ENCODE peak calls at places on chromosomes 5 and 9, in five cellular contexts. One of them, this sample, is unnamed.

GRCh38 chr9:136584401-136585328 is 38.8 kb upstream of the NOTCH1 start:
- ATAC-seq in HepG2: no peak
- ATAC-seq in K562: no peak
- ATAC-seq in upper lobe of left lung: no peak
- ATAC-seq in A549: peak; percentile 43
- ATAC-seq in this sample: peak; percentile 55

GRCh38 chr5:170105643-170106611 is at the start of gene FOXI1:
- ATAC-seq in HepG2: no peak
- ATAC-seq in A549: no peak
- ATAC-seq in K562: peak; percentile 49
- ATAC-seq in upper lobe of left lung: peak; percentile 28
- ATAC-seq in this sample: no peak

GRCh38 chr5:180085837-180086236 is 14.3 kb upstream of the RNF130 start:
- ATAC-seq in K562: no peak
- ATAC-seq in HepG2: no peak
- ATAC-seq in A549: no peak
- ATAC-seq in upper lobe of left lung: no peak
- ATAC-seq in this sample: no peak

GRCh38 chr9:98158071-98158791 is 34.2 kb downstream of the CORO2A start:
- ATAC-seq in K562: no peak
- ATAC-seq in upper lobe of left lung: peak; percentile 73
- ATAC-seq in A549: peak; percentile 95
- ATAC-seq in HepG2: peak; percentile 98
- ATAC-seq in this sample: no peak

GRCh38 chr5:149838881-149839739 is 105.5 kb downstream of the PDE6A start:
- ATAC-seq in K562: no peak
- ATAC-seq in A549: peak; percentile 52
- ATAC-seq in upper lobe of left lung: no peak
- ATAC-seq in HepG2: no peak
- ATAC-seq in this sample: no peak

GRCh38 chr9:112003538-112003937 is 106.9 kb downstream of the UGCG start:
- ATAC-seq in K562: no peak
- ATAC-seq in A549: no peak
- ATAC-seq in HepG2: no peak
- ATAC-seq in upper lobe of left lung: no peak
- ATAC-seq in this sample: no peak

GRCh38 chr9:115952667-115953316 is 200.8 kb upstream of the PAPPA start:
- ATAC-seq in K562: no peak
- ATAC-seq in A549: peak; percentile 90
- ATAC-seq in HepG2: no peak
- ATAC-seq in upper lobe of left lung: no peak
- ATAC-seq in this sample: no peak

GRCh38 chr5:93721045-93721444 is 20.4 kb downstream of the POU5F2 start:
- ATAC-seq in HepG2: no peak
- ATAC-seq in upper lobe of left lung: no peak
- ATAC-seq in A549: no peak
- ATAC-seq in K562: no peak
- ATAC-seq in this sample: no peak

DNA sequence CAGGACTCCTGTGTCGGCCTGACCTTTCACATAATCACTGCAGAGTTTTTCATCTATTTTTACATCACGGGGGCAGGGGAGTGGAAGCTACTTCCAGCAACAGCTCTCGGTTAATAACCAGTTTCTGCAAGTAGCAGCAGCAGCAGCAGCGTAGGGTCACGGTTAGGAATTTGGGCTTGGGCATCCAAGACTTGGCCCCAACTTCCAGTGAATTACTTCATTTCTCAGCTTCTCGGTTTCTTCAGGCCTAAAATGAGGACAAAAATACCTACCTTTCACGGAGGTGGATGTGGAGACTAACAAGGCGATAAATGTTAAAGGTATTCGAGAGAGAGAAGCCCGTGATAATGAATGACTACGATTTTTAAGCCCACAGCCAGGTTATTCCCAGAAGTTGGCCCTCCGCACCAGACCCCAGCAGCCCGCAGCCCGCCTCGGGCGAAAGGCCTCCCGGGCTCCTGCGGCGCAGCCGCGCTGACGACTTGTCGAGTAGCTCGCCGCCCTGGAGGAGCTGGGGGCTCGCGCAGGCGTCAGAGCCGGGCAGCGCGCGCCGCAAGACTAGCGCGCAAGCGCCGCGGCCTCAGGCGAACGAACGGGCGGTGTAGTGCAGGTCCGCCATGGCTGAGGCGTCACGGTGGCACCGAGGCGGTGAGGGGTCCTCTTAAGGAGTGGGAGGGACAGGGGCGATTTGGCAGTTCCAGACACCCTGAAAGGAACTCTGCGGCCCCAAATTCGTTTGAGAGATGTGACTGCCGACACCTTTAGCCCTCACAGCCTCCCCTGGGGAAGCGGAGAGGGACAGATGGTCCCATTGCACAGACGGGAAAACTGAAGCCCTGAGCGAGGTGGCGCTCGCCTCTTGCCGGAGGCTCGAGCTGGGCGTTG is at the start of gene PKD2L2:
- ATAC-seq in A549: peak; percentile 98
- ATAC-seq in K562: peak; percentile 99
- ATAC-seq in upper lobe of left lung: peak; percentile 96
- ATAC-seq in HepG2: no peak
- ATAC-seq in this sample: peak; percentile 95
- TF ChIP-seq POLR2A in A549: peak; percentile 61
- TF ChIP-seq POLR2A in K562: peak; percentile 93
- TF ChIP-seq POLR2A in upper lobe of left lung: peak; percentile 44
- TF ChIP-seq POLR2A in HepG2: no peak
- TF ChIP-seq POLR2A in this sample: peak; percentile 51

GRCh38 chr9:89674667-89675402 is 70.0 kb downstream of the GADD45G start:
- ATAC-seq in A549: no peak
- ATAC-seq in HepG2: peak; percentile 58
- ATAC-seq in K562: no peak
- ATAC-seq in upper lobe of left lung: no peak
- ATAC-seq in this sample: peak; percentile 64

GRCh38 chr9:89675403-89675771 is 70.6 kb downstream of the GADD45G start:
- ATAC-seq in A549: no peak
- ATAC-seq in K562: no peak
- ATAC-seq in HepG2: no peak
- ATAC-seq in upper lobe of left lung: no peak
- ATAC-seq in this sample: peak; percentile 39

GRCh38 chr9:89678394-89679005 is 73.7 kb downstream of the GADD45G start:
- ATAC-seq in A549: no peak
- ATAC-seq in HepG2: no peak
- ATAC-seq in K562: no peak
- ATAC-seq in upper lobe of left lung: no peak
- ATAC-seq in this sample: no peak

GRCh38 chr9:89677696-89678393 is 73.0 kb downstream of the GADD45G start:
- ATAC-seq in HepG2: no peak
- ATAC-seq in A549: no peak
- ATAC-seq in K562: no peak
- ATAC-seq in upper lobe of left lung: no peak
- ATAC-seq in this sample: no peak

DNA sequence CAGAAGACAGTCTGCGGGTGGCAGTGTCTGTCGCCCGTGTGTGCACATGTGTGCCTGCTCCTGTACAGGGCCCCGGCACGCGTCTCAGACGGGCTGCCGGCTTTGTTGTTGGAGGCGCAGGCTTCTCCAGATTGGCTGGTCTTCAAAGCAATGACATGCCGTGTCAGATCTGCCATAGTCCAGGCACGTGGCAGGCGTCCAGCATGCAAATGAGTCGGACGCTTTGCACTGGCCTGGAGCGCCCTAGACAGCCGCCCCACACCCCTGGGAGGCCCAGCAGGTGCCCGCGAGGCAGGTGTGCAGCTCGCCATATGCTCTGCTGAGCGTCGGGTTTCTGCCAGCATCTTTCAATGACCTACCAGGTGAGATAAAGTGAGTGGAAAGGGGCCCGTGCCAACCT is 71.5 kb downstream of the GADD45G start:
- ATAC-seq in A549: no peak
- ATAC-seq in upper lobe of left lung: peak; percentile 82
- ATAC-seq in HepG2: no peak
- ATAC-seq in K562: no peak
- ATAC-seq in this sample: no peak
- TF ChIP-seq EP300 in A549: no peak
- TF ChIP-seq EP300 in upper lobe of left lung: no peak
- TF ChIP-seq EP300 in HepG2: no peak
- TF ChIP-seq EP300 in K562: no peak
- TF ChIP-seq EP300 in this sample: no peak

DNA sequence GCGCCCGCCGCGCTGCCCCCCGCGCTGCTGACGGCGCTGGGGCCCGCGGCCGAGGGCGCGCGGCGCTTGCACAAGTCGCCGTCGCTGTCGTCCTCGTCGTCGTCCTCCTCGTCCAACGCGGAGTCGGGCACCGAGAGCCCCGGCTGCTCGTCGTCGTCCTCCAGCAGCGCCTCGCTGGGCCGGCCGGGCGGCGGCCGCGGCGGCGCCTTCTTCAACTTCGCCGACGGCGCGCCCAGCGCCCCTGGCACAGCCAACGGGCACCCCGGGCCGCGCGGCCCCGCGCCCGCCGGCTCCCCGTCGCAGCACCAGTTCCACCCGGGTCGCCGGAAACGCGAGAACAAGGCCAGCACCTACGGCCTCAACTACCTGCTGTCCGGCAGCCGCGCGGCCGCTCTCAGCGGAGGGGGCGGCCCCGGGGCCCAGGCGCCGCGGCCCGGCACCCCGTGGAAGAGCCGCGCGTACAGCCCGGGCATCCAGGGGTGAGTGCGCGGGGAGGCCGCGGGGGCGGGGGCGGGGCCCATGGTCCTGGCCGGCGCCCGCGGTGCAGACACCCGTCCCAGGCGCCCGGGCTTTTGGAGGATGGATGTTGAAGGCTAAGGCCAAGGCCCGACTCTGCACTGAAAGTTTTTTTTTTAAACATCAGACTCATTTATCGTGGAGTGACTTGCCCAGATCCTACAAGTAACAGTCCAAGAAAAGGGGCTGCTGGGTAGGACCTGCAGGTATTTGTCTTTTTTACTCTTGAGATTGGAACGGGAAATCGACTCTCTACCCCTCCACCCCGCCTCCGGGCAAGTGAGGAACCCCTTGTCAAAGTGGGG is 1.2 kb downstream of the TENT4A start:
- ATAC-seq in K562: peak; percentile 3
- ATAC-seq in upper lobe of left lung: no peak
- ATAC-seq in HepG2: no peak
- ATAC-seq in A549: no peak
- ATAC-seq in this sample: no peak
- TF ChIP-seq POLR2A in K562: no peak
- TF ChIP-seq POLR2A in upper lobe of left lung: no peak
- TF ChIP-seq POLR2A in HepG2: no peak
- TF ChIP-seq POLR2A in A549: no peak
- TF ChIP-seq POLR2A in this sample: no peak

GRCh38 chr5:62942384-62942783 is 363.8 kb downstream of the LRRC70 start:
- ATAC-seq in K562: no peak
- ATAC-seq in HepG2: no peak
- ATAC-seq in upper lobe of left lung: no peak
- ATAC-seq in A549: no peak
- ATAC-seq in this sample: no peak

DNA sequence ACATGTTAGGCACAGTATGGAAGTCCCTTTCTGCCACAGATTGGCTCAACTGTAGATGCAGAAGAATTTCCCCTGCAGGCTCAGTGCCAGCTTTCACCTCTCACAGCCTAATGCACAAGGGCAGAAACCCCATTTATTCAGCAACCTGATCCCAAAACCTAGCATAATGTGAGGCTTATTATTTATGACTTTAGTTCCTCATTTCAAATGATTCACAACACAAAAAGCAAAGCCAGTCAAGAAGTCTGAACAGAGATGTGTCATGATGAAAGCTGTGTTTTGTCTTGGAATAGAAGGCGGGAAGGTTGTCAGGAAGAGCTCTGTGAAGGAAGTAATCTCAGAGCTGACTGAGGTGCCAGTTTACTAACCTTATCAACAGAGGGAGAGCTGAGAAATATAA is 369.7 kb downstream of the LRRC70 start:
- ATAC-seq in upper lobe of left lung: no peak
- ATAC-seq in K562: no peak
- ATAC-seq in HepG2: no peak
- ATAC-seq in A549: no peak
- ATAC-seq in this sample: no peak
- TF ChIP-seq EP300 in upper lobe of left lung: no peak
- TF ChIP-seq EP300 in K562: no peak
- TF ChIP-seq EP300 in HepG2: no peak
- TF ChIP-seq EP300 in A549: no peak
- TF ChIP-seq EP300 in this sample: no peak

GRCh38 chr5:139549162-139549894 is 11.8 kb upstream of the UBE2D2 start:
- ATAC-seq in K562: no peak
- ATAC-seq in HepG2: peak; percentile 25
- ATAC-seq in A549: peak; percentile 36
- ATAC-seq in upper lobe of left lung: no peak
- ATAC-seq in this sample: no peak

GRCh38 chr5:139543423-139543991 is 17.6 kb upstream of the UBE2D2 start:
- ATAC-seq in HepG2: no peak
- ATAC-seq in A549: peak; percentile 69
- ATAC-seq in upper lobe of left lung: peak; percentile 89
- ATAC-seq in K562: peak; percentile 100
- ATAC-seq in this sample: peak; percentile 85
- TF ChIP-seq POLR2A in HepG2: no peak
- TF ChIP-seq POLR2A in A549: no peak
- TF ChIP-seq POLR2A in upper lobe of left lung: no peak
- TF ChIP-seq POLR2A in K562: no peak
- TF ChIP-seq POLR2A in this sample: no peak

GRCh38 chr5:135135530-135136201 is 101.6 kb upstream of the PITX1 start:
- ATAC-seq in HepG2: no peak
- ATAC-seq in upper lobe of left lung: no peak
- ATAC-seq in A549: no peak
- ATAC-seq in K562: peak; percentile 61
- ATAC-seq in this sample: peak; percentile 47
- TF ChIP-seq EP300 in HepG2: no peak
- TF ChIP-seq EP300 in upper lobe of left lung: no peak
- TF ChIP-seq EP300 in A549: no peak
- TF ChIP-seq EP300 in K562: peak; percentile 77
- TF ChIP-seq EP300 in this sample: no peak

DNA sequence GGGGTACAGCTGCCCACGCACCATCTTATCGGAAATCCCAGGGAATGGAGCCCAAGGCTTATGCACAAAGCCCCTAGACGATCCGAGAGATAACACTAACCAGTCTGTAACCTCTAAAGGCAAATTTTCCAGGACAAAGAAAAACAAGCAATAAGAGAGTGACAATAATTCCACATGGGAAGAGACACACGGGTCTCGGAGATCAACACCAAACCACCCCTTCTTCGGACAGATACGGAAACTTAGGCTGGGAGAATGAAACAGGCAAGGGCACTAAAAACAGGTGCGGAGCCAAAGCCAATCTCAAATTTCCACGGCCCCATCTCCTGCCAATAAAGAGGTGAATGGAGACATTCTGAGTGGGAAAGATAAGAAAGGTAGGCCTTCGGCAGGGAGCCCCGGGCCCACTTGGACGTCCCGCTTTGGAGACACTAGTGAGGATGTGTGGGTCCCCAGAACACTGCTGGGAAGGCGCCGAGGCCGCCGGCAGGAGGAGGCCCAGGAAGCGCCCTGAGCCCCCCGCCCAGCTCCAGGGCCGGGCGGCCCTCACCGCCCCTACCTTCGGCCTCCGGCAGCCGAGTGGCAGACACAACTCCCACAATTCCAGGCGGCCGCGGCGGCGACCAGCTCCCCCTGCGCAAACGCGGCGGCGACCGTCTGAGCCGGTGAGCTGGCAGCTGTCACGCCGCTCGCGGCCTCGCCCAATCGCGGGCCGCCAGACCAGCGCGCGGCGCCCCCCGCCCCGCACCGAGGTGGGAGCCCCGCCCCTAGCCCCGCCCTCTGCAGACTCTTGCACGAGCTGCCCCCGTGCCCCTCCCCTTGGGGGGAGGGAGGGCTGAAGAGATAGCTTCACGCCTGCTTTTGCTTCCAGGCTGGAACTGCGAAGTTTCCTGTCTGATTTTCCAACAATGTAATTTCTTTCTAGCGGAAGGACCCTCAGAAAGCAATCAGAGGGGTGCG is at the start of gene SIL1:
- ATAC-seq in HepG2: peak; percentile 98
- ATAC-seq in upper lobe of left lung: peak; percentile 97
- ATAC-seq in K562: peak; percentile 99
- ATAC-seq in A549: peak; percentile 99
- ATAC-seq in this sample: peak; percentile 100
- TF ChIP-seq POLR2A in HepG2: peak; percentile 96
- TF ChIP-seq POLR2A in upper lobe of left lung: peak; percentile 94
- TF ChIP-seq POLR2A in K562: peak; percentile 93
- TF ChIP-seq POLR2A in A549: peak; percentile 91
- TF ChIP-seq POLR2A in this sample: peak; percentile 95